ENCODE peak calls at places on chromosomes 7 and 10, in four cellular contexts. S is fibroblast of mammary gland, F is osteoblast, L is fibroblast of pulmonary artery. J is an unnamed sample.

GRCh38 chr7:158973440-158973839 is 117.1 kb downstream of the DYNC2I1 start:
- DNase-seq in L (peak; percentile 22), S (no peak), F (peak; percentile 94), J (no peak)

GRCh38 chr10:36172574-36172973 is 530.5 kb upstream of the FZD8 start:
- DNase-seq in S (peak; percentile 46), L (peak; percentile 69), F (peak; percentile 79), J (peak; percentile 52)

GRCh38 chr7:123752534-123752933 is 3.7 kb upstream of the WASL start:
- DNase-seq in S (no peak), L (no peak), F (no peak), J (no peak)

GRCh38 chr10:101843032-101843991 is at the start of gene KCNIP2:
- DNase-seq in L (no peak), F (no peak), S (no peak), J (no peak)

GRCh38 chr7:96355990-96356506 is 34.1 kb upstream of the SLC25A13 start:
- DNase-seq in F (no peak), L (no peak), S (no peak), J (no peak)

GRCh38 chr10:109062371-109062770 is 860.9 kb downstream of the XPNPEP1 start:
- DNase-seq in F (no peak), S (peak; percentile 67), L (peak; percentile 6), J (peak; percentile 17)

GRCh38 chr7:107874605-107875446 is 16.2 kb upstream of the DLD start:
- DNase-seq in L (peak; percentile 79), F (peak; percentile 73), S (peak; percentile 66), J (peak; percentile 68)

GRCh38 chr10:7408494-7409044 is 2.3 kb downstream of the SFMBT2 start:
- DNase-seq in F (peak; percentile 84), S (peak; percentile 25), L (peak; percentile 42), J (no peak)

GRCh38 chr7:26280097-26280496 is 11.6 kb upstream of the SNX10 start:
- DNase-seq in S (no peak), L (no peak), F (no peak), J (no peak)

GRCh38 chr7:92994889-92995288 is 122.9 kb downstream of the SAMD9 start:
- DNase-seq in F (no peak), L (no peak), S (no peak), J (no peak)

GRCh38 chr10:120741415-120741814 is 109.7 kb upstream of the WDR11 start:
- DNase-seq in F (no peak), L (no peak), S (no peak), J (no peak)

GRCh38 chr7:70426249-70426880 is 705.6 kb upstream of the GALNT17 start:
- DNase-seq in F (no peak), S (no peak), L (no peak), J (no peak)

GRCh38 chr10:81026597-81026996 is 488.9 kb downstream of the SH2D4B start:
- DNase-seq in L (no peak), S (no peak), F (peak; percentile 3), J (no peak)

GRCh38 chr10:125514206-125515162 is 168.5 kb downstream of the TEX36 start:
- DNase-seq in S (no peak), L (no peak), F (no peak), J (peak; percentile 4)

GRCh38 chr7:23117841-23118240 is 12.3 kb downstream of the KLHL7 start:
- DNase-seq in F (no peak), S (peak; percentile 34), L (no peak), J (no peak)

DNA sequence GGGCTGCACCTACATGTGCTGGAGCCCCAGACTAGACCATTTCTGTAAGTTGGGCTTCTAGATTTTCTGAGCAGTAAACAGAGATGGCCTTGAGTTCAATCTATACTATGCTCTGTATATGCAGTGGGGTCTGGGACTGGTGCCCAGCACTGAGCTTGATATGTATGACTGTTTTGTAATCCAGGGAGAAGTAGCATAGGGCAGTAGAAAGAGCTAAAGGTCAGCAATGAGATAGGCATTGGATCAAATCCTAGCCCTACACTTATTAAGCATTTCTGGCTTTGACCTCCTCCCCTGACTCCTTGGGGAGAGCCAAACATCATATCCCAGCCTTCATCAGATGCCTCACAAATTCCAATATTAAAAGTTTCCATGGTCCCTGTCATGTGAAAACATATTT is 254.6 kb downstream of the TSPAN12 start:
- DNase-seq in L (no peak), F (no peak), S (no peak), J (no peak)
- TF ChIP-seq CTCF in L (no peak), F (no peak), S (no peak), J (no peak)

DNA sequence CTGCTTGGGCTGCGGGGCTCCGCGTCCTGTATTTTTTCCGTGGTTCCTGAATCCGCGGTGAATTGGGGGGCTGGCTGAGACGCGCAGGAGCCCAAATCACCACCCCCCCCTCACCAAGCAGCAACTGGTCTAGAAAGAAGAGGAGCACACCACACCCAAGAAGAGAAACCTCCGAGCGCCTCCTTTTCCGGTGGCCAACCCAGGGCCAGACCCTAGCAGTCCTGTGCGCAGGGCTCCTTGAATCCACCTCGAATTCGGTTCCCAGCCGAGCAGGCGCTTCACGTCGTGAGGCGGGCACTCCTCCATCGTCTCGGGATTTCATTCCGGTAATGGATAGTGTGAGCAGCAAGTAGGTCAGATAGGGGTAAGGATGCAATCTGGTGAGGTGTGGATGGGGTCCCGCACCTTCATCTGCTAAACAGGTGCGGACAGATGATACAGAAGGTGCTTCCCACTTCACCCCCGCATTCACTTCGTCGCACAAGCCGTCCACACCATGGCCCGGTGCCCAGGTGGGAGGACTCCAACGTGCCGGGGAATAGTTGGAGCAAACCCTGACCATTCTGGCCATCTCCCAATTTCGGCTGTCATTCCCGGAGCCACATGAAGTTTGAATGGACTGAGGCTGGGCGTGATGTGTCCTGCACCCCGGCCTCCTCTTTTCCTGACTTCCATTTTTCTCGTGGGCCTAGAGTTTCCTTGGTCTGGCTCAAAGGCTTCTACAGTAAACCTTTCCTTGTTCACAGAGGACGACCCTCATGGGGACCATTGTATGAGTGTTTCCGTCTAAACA is 19.8 kb upstream of the ZNF273 start:
- DNase-seq in L (no peak), F (peak; percentile 79), S (no peak), J (no peak)
- H3K4me3 ChIP-seq in L (no peak overlapping the region), F (peak overlapping the region; percentile 72), S (peak overlapping the region; percentile 40), J (peak overlapping the region; percentile 54)

GRCh38 chr10:79156334-79157274 is 87.8 kb downstream of the ZMIZ1 start:
- DNase-seq in F (no peak), S (no peak), L (no peak), J (no peak)

GRCh38 chr10:79155301-79156081 is 86.7 kb downstream of the ZMIZ1 start:
- DNase-seq in L (no peak), F (no peak), S (peak; percentile 67), J (peak; percentile 50)

GRCh38 chr10:79150444-79150754 is 81.6 kb downstream of the ZMIZ1 start:
- DNase-seq in L (no peak), S (no peak), F (no peak), J (no peak)

GRCh38 chr10:79152423-79152817 is 83.7 kb downstream of the ZMIZ1 start:
- DNase-seq in F (no peak), L (no peak), S (peak; percentile 35), J (peak; percentile 56)

DNA sequence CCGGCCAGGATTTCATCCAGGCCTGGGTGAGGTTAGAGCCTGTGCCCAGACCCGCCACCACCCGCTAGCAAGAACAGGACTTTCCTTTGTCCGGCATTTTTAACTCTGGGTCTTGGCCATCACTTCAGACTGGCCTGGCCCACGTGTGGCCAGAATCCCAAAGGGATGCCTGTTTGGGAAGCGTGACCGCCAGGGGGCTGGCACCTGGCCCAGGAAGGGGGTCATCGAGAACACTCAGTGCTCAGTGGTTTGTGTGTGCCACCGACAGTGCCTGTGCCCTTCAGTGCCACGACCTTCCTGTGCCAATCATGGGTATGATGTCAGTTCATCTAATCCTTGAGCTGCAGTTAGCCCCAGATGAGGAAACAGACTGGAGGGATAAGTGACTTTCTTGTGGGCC is 85.0 kb downstream of the ZMIZ1 start:
- DNase-seq in S (no peak), F (no peak), L (no peak), J (no peak)
- TF ChIP-seq CTCF in S (no peak), F (no peak), L (no peak), J (no peak)

DNA sequence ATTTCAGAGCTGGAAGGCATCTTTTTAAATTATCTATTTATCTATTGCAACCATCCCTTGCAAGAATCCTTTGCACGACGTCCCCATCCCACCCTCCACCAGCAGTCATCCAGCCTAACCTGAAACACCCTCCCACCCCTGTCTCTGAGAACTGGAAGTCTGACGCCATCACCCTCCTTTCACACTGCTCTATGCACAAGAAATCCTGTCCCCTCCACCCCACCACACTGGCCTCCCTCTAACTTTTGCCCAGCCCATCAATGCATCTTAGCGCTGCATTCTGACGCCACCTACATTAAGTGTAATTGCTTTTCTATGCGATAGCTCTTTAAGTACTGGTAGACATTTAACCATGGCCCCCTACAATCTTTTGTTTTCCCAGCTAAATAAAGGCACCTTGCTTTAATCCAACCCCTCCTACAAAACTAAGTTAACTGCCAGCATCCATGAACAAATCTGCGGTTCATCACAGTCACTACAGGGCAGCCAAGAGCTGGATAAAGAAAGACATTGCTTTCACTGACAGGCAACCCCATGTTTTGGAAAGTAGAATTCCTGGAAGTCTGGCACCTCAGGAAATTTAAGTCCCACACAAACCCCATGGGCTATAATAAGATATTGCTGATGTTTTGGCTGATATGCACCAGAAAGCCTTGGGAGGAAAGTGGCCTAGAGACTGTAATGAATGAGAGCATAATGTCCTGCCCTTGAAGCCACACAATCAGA is 128.0 kb downstream of the GLI3 start:
- DNase-seq in S (no peak), F (no peak), L (no peak), J (no peak)
- H3K4me3 ChIP-seq in S (no peak overlapping the region), F (no peak overlapping the region), L (no peak overlapping the region), J (no peak overlapping the region)

GRCh38 chr7:94509879-94510581 is 421 bp downstream of the CASD1 start:
- DNase-seq in F (peak; percentile 98), S (peak; percentile 53), L (peak; percentile 64), J (peak; percentile 55)
- TF ChIP-seq CTCF in F (peak; percentile 17), S (no peak), L (peak; percentile 17), J (no peak)

GRCh38 chr10:16231734-16232133 is 205.1 kb upstream of the PTER start:
- DNase-seq in F (no peak), L (no peak), S (no peak), J (no peak)

GRCh38 chr10:16227674-16228073 is 209.1 kb upstream of the PTER start:
- DNase-seq in F (no peak), L (no peak), S (no peak), J (no peak)

GRCh38 chr10:16232441-16232840 is 204.4 kb upstream of the PTER start:
- DNase-seq in F (no peak), S (no peak), L (no peak), J (no peak)
- H3K4me3 ChIP-seq in F (no peak overlapping the region), S (no peak overlapping the region), L (no peak overlapping the region), J (no peak overlapping the region)

GRCh38 chr7:142158741-142159496 is 47.4 kb downstream of the MGAM2 start:
- DNase-seq in L (no peak), S (no peak), F (no peak), J (no peak)

GRCh38 chr7:142152076-142152475 is 40.6 kb downstream of the MGAM2 start:
- DNase-seq in S (no peak), F (no peak), L (no peak), J (no peak)

GRCh38 chr7:142150869-142151268 is 39.4 kb downstream of the MGAM2 start:
- DNase-seq in F (peak; percentile 29), L (no peak), S (no peak), J (no peak)

DNA sequence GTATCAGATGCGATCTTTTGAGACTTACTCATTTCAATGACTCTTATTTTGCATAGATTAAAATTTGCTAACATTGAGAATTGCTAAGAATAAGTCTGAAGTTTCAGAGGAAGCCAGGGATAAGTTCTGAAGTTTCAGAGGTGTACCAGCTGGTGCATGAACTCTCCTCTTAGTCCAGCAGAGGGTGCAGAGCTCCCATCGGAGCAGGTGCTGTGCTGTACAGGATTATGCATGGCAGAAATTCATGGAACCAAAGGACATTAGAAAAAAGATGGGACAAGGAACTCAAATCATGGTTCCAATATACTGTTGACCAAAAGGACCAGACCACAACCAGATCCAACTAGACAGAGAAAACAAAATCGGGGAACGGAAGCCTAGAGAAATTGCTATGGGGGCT is 41.9 kb downstream of the MGAM2 start:
- DNase-seq in S (no peak), F (no peak), L (no peak), J (no peak)
- TF ChIP-seq CTCF in S (peak; percentile 30), F (peak; percentile 44), L (no peak), J (no peak)

J was measured in AG10803.